ENCODE peak calls at places on chromosomes 4 and X, in nine cellular contexts. One of them, this sample, is unnamed.

GRCh38 chr4:177051473-177052060 is 258.1 kb upstream of the NEIL3 start:
- DNase-seq in NCI-H1105: peak
- DNase-seq in H7: peak
- DNase-seq in putamen: no peak
- DNase-seq in left cardiac atrium: no peak
- DNase-seq in mesenchymal stem cell: peak
- DNase-seq in activated T-helper 1 cell treated with anti-CD3 and anti-CD28 coated beads, Interleukin-12 subunit alpha, Interleukin-12 subunit beta, Interleukin-2, Interleukin-4 antibody, amounts not matched to agents 30 ng/mL and 10 ng/mL and 1 ng/mL, durations not matched to agents 14 hours and 24 hours and 36 hours: peak
- DNase-seq in thoracic aorta: no peak
- DNase-seq in epithelial cell of esophagus: peak
- DNase-seq in this sample: peak

GRCh38 chr4:24584175-24584850 is at the start of gene DHX15:
- DNase-seq in putamen: peak
- DNase-seq in H7: peak
- DNase-seq in thoracic aorta: peak
- DNase-seq in NCI-H1105: peak
- DNase-seq in left cardiac atrium: peak
- DNase-seq in mesenchymal stem cell: peak
- DNase-seq in activated T-helper 1 cell treated with anti-CD3 and anti-CD28 coated beads, Interleukin-12 subunit alpha, Interleukin-12 subunit beta, Interleukin-2, Interleukin-4 antibody, amounts not matched to agents 30 ng/mL and 10 ng/mL and 1 ng/mL, durations not matched to agents 14 hours and 24 hours and 36 hours: peak
- DNase-seq in epithelial cell of esophagus: peak
- DNase-seq in this sample: peak

GRCh38 chrX:1727531-1728027 is 112.7 kb downstream of the ASMT start:
- DNase-seq in mesenchymal stem cell: no peak
- DNase-seq in putamen: peak
- DNase-seq in activated T-helper 1 cell treated with anti-CD3 and anti-CD28 coated beads, Interleukin-12 subunit alpha, Interleukin-12 subunit beta, Interleukin-2, Interleukin-4 antibody, amounts not matched to agents 30 ng/mL and 10 ng/mL and 1 ng/mL, durations not matched to agents 14 hours and 24 hours and 36 hours: no peak
- DNase-seq in NCI-H1105: no peak
- DNase-seq in left cardiac atrium: no peak
- DNase-seq in epithelial cell of esophagus: peak
- DNase-seq in thoracic aorta: no peak
- DNase-seq in H7: peak
- DNase-seq in this sample: no peak

GRCh38 chr4:111618908-111619307 is 526.3 kb upstream of the FAM241A start:
- DNase-seq in activated T-helper 1 cell treated with anti-CD3 and anti-CD28 coated beads, Interleukin-12 subunit alpha, Interleukin-12 subunit beta, Interleukin-2, Interleukin-4 antibody, amounts not matched to agents 30 ng/mL and 10 ng/mL and 1 ng/mL, durations not matched to agents 14 hours and 24 hours and 36 hours: no peak
- DNase-seq in epithelial cell of esophagus: peak
- DNase-seq in left cardiac atrium: no peak
- DNase-seq in H7: no peak
- DNase-seq in mesenchymal stem cell: no peak
- DNase-seq in thoracic aorta: no peak
- DNase-seq in NCI-H1105: no peak
- DNase-seq in putamen: no peak
- DNase-seq in this sample: no peak

GRCh38 chrX:11407331-11408110 is 114.3 kb downstream of the AMELX start:
- DNase-seq in left cardiac atrium: no peak
- DNase-seq in mesenchymal stem cell: peak
- DNase-seq in activated T-helper 1 cell treated with anti-CD3 and anti-CD28 coated beads, Interleukin-12 subunit alpha, Interleukin-12 subunit beta, Interleukin-2, Interleukin-4 antibody, amounts not matched to agents 30 ng/mL and 10 ng/mL and 1 ng/mL, durations not matched to agents 14 hours and 24 hours and 36 hours: no peak
- DNase-seq in putamen: no peak
- DNase-seq in H7: no peak
- DNase-seq in NCI-H1105: no peak
- DNase-seq in thoracic aorta: no peak
- DNase-seq in epithelial cell of esophagus: no peak
- DNase-seq in this sample: no peak

GRCh38 chrX:17192111-17192510 is 182.9 kb upstream of the NHS start:
- DNase-seq in NCI-H1105: no peak
- DNase-seq in epithelial cell of esophagus: peak
- DNase-seq in activated T-helper 1 cell treated with anti-CD3 and anti-CD28 coated beads, Interleukin-12 subunit alpha, Interleukin-12 subunit beta, Interleukin-2, Interleukin-4 antibody, amounts not matched to agents 30 ng/mL and 10 ng/mL and 1 ng/mL, durations not matched to agents 14 hours and 24 hours and 36 hours: no peak
- DNase-seq in H7: no peak
- DNase-seq in mesenchymal stem cell: no peak
- DNase-seq in putamen: no peak
- DNase-seq in thoracic aorta: no peak
- DNase-seq in left cardiac atrium: no peak
- DNase-seq in this sample: no peak

GRCh38 chrX:46036508-46036907 is 508.7 kb downstream of the ZNF674 start:
- DNase-seq in putamen: no peak
- DNase-seq in thoracic aorta: no peak
- DNase-seq in epithelial cell of esophagus: no peak
- DNase-seq in NCI-H1105: no peak
- DNase-seq in activated T-helper 1 cell treated with anti-CD3 and anti-CD28 coated beads, Interleukin-12 subunit alpha, Interleukin-12 subunit beta, Interleukin-2, Interleukin-4 antibody, amounts not matched to agents 30 ng/mL and 10 ng/mL and 1 ng/mL, durations not matched to agents 14 hours and 24 hours and 36 hours: no peak
- DNase-seq in H7: no peak
- DNase-seq in left cardiac atrium: no peak
- DNase-seq in mesenchymal stem cell: no peak
- DNase-seq in this sample: no peak

GRCh38 chrX:134821370-134821769 is 163.1 kb upstream of the PLAC1 start:
- DNase-seq in NCI-H1105: no peak
- DNase-seq in thoracic aorta: no peak
- DNase-seq in mesenchymal stem cell: peak
- DNase-seq in epithelial cell of esophagus: peak
- DNase-seq in putamen: no peak
- DNase-seq in H7: no peak
- DNase-seq in left cardiac atrium: peak
- DNase-seq in activated T-helper 1 cell treated with anti-CD3 and anti-CD28 coated beads, Interleukin-12 subunit alpha, Interleukin-12 subunit beta, Interleukin-2, Interleukin-4 antibody, amounts not matched to agents 30 ng/mL and 10 ng/mL and 1 ng/mL, durations not matched to agents 14 hours and 24 hours and 36 hours: no peak
- DNase-seq in this sample: no peak

GRCh38 chrX:80578518-80579105 is 158.4 kb downstream of the TENT5D start:
- DNase-seq in H7: peak
- DNase-seq in putamen: no peak
- DNase-seq in activated T-helper 1 cell treated with anti-CD3 and anti-CD28 coated beads, Interleukin-12 subunit alpha, Interleukin-12 subunit beta, Interleukin-2, Interleukin-4 antibody, amounts not matched to agents 30 ng/mL and 10 ng/mL and 1 ng/mL, durations not matched to agents 14 hours and 24 hours and 36 hours: no peak
- DNase-seq in NCI-H1105: peak
- DNase-seq in epithelial cell of esophagus: peak
- DNase-seq in left cardiac atrium: no peak
- DNase-seq in thoracic aorta: no peak
- DNase-seq in mesenchymal stem cell: peak
- DNase-seq in this sample: no peak

GRCh38 chr4:58301384-58301783 is 1191.2 kb upstream of the IGFBP7 start:
- DNase-seq in putamen: no peak
- DNase-seq in mesenchymal stem cell: peak
- DNase-seq in NCI-H1105: no peak
- DNase-seq in left cardiac atrium: no peak
- DNase-seq in H7: no peak
- DNase-seq in epithelial cell of esophagus: no peak
- DNase-seq in activated T-helper 1 cell treated with anti-CD3 and anti-CD28 coated beads, Interleukin-12 subunit alpha, Interleukin-12 subunit beta, Interleukin-2, Interleukin-4 antibody, amounts not matched to agents 30 ng/mL and 10 ng/mL and 1 ng/mL, durations not matched to agents 14 hours and 24 hours and 36 hours: no peak
- DNase-seq in thoracic aorta: no peak
- DNase-seq in this sample: no peak

GRCh38 chrX:69324851-69325250 is 159.6 kb upstream of the PJA1 start:
- DNase-seq in epithelial cell of esophagus: no peak
- DNase-seq in putamen: no peak
- DNase-seq in thoracic aorta: no peak
- DNase-seq in H7: peak
- DNase-seq in mesenchymal stem cell: no peak
- DNase-seq in activated T-helper 1 cell treated with anti-CD3 and anti-CD28 coated beads, Interleukin-12 subunit alpha, Interleukin-12 subunit beta, Interleukin-2, Interleukin-4 antibody, amounts not matched to agents 30 ng/mL and 10 ng/mL and 1 ng/mL, durations not matched to agents 14 hours and 24 hours and 36 hours: no peak
- DNase-seq in NCI-H1105: no peak
- DNase-seq in left cardiac atrium: no peak
- DNase-seq in this sample: no peak

GRCh38 chr4:93370256-93370655 is 458.3 kb upstream of the ATOH1 start:
- DNase-seq in activated T-helper 1 cell treated with anti-CD3 and anti-CD28 coated beads, Interleukin-12 subunit alpha, Interleukin-12 subunit beta, Interleukin-2, Interleukin-4 antibody, amounts not matched to agents 30 ng/mL and 10 ng/mL and 1 ng/mL, durations not matched to agents 14 hours and 24 hours and 36 hours: no peak
- DNase-seq in NCI-H1105: no peak
- DNase-seq in H7: no peak
- DNase-seq in left cardiac atrium: no peak
- DNase-seq in thoracic aorta: no peak
- DNase-seq in putamen: no peak
- DNase-seq in epithelial cell of esophagus: no peak
- DNase-seq in mesenchymal stem cell: no peak
- DNase-seq in this sample: no peak

GRCh38 chrX:74509989-74510388 is 88.7 kb downstream of the SLC16A2 start:
- DNase-seq in left cardiac atrium: no peak
- DNase-seq in NCI-H1105: no peak
- DNase-seq in epithelial cell of esophagus: no peak
- DNase-seq in mesenchymal stem cell: no peak
- DNase-seq in H7: no peak
- DNase-seq in thoracic aorta: no peak
- DNase-seq in activated T-helper 1 cell treated with anti-CD3 and anti-CD28 coated beads, Interleukin-12 subunit alpha, Interleukin-12 subunit beta, Interleukin-2, Interleukin-4 antibody, amounts not matched to agents 30 ng/mL and 10 ng/mL and 1 ng/mL, durations not matched to agents 14 hours and 24 hours and 36 hours: no peak
- DNase-seq in putamen: no peak
- DNase-seq in this sample: no peak

GRCh38 chrX:12758291-12758690 is 32.9 kb upstream of the PRPS2 start:
- DNase-seq in putamen: no peak
- DNase-seq in mesenchymal stem cell: no peak
- DNase-seq in thoracic aorta: no peak
- DNase-seq in epithelial cell of esophagus: no peak
- DNase-seq in left cardiac atrium: no peak
- DNase-seq in H7: no peak
- DNase-seq in NCI-H1105: no peak
- DNase-seq in activated T-helper 1 cell treated with anti-CD3 and anti-CD28 coated beads, Interleukin-12 subunit alpha, Interleukin-12 subunit beta, Interleukin-2, Interleukin-4 antibody, amounts not matched to agents 30 ng/mL and 10 ng/mL and 1 ng/mL, durations not matched to agents 14 hours and 24 hours and 36 hours: no peak
- DNase-seq in this sample: no peak

This sample was measured in NCI-H2081.